ENCODE peak calls at places on chromosomes 16 and 17, in six cellular contexts. Q is lower leg skin, N is NCI-H1092, B is stromal cell of bone marrow, A is neural crest cell, D is cardiac septum. F is an unnamed sample.

GRCh38 chr16:46857261-46857962 is 26.4 kb upstream of the C16orf87 start:
- DNase-seq in N (peak), A (peak), B (peak), Q (no peak), D (no peak), F (no peak)

GRCh38 chr16:59148756-59149155 is 414.6 kb upstream of the GOT2 start:
- DNase-seq in Q (no peak), D (no peak), B (no peak), A (no peak), N (no peak), F (no peak)

GRCh38 chr17:56112086-56112485 is 41.2 kb upstream of the ANKFN1 start:
- DNase-seq in Q (no peak), D (no peak), B (peak), N (no peak), A (no peak), F (no peak)

GRCh38 chr16:22318690-22319358 is 21.6 kb downstream of the POLR3E start:
- DNase-seq in B (no peak), N (no peak), Q (no peak), A (peak), D (no peak), F (no peak)

GRCh38 chr16:62869837-62870236 is 833.6 kb upstream of the CDH8 start:
- DNase-seq in Q (no peak), B (no peak), N (no peak), D (no peak), A (no peak), F (no peak)

GRCh38 chr17:39769974-39770587 is 32.3 kb downstream of the GRB7 start:
- DNase-seq in B (no peak), N (no peak), D (no peak), A (no peak), Q (peak), F (no peak)

GRCh38 chr17:80861892-80862291 is 129.7 kb upstream of the CHMP6 start:
- DNase-seq in A (peak), N (no peak), D (no peak), B (no peak), Q (no peak), F (peak)

GRCh38 chr16:76182092-76182635 is 95.0 kb upstream of the CNTNAP4 start:
- DNase-seq in D (no peak), Q (no peak), N (no peak), B (no peak), A (no peak), F (no peak)

GRCh38 chr17:56114469-56114868 is 38.8 kb upstream of the ANKFN1 start:
- DNase-seq in Q (no peak), B (no peak), D (no peak), N (no peak), A (no peak), F (no peak)

GRCh38 chr17:28951991-28952975 is 965 bp upstream of the PHF12 start:
- DNase-seq in B (peak), N (peak), D (peak), A (peak), Q (peak), F (peak)

GRCh38 chr17:29238133-29238850 is 8.4 kb upstream of the CRYBA1 start:
- DNase-seq in Q (peak), B (peak), A (no peak), D (no peak), N (no peak), F (no peak)

GRCh38 chr16:57957396-57958392 is 13.2 kb downstream of the CNGB1 start:
- DNase-seq in A (no peak), Q (no peak), N (no peak), D (no peak), B (no peak), F (no peak)

GRCh38 chr16:58399718-58400633 is 7.7 kb downstream of the GINS3 start:
- DNase-seq in Q (no peak), B (no peak), A (no peak), N (no peak), D (no peak), F (no peak)

GRCh38 chr16:66900721-66901441 is 17.8 kb downstream of the CDH16 start:
- DNase-seq in D (no peak), B (no peak), Q (no peak), A (no peak), N (no peak), F (peak)

GRCh38 chr16:68227850-68228553 is 7.9 kb downstream of the ESRP2 start:
- DNase-seq in A (no peak), Q (no peak), D (no peak), N (peak), B (no peak), F (no peak)

GRCh38 chr17:8500609-8501008 is 64.9 kb downstream of the NDEL1 start:
- DNase-seq in D (no peak), B (no peak), A (no peak), Q (no peak), N (no peak), F (no peak)

GRCh38 chr17:65243838-65244237 is 106.7 kb downstream of the RGS9 start:
- DNase-seq in A (peak), N (peak), Q (peak), B (peak), D (no peak), F (peak)

GRCh38 chr16:88816736-88817535 is 5.2 kb upstream of the APRT start:
- DNase-seq in B (no peak), Q (no peak), D (no peak), A (no peak), N (no peak), F (no peak)

GRCh38 chr17:60766778-60767190 is 89.1 kb downstream of the BCAS3 start:
- DNase-seq in N (no peak), D (no peak), Q (no peak), A (no peak), B (no peak), F (no peak)

GRCh38 chr17:10198509-10199249 is at the start of gene GAS7:
- DNase-seq in Q (no peak), B (no peak), N (no peak), A (peak), D (peak), F (peak)

GRCh38 chr16:80058236-80058635 is 457.7 kb upstream of the MAF start:
- DNase-seq in A (no peak), B (no peak), N (no peak), D (no peak), Q (peak), F (no peak)

GRCh38 chr16:69711115-69711740 is 15.1 kb downstream of the NQO1 start:
- DNase-seq in Q (peak), A (no peak), D (no peak), B (no peak), N (no peak), F (peak)

GRCh38 chr17:11240041-11240801 is 792 bp upstream of the SHISA6 start:
- DNase-seq in A (peak), D (no peak), N (no peak), Q (no peak), B (no peak), F (no peak)

GRCh38 chr16:28897826-28898225 is 19.5 kb downstream of the ATP2A1 start:
- DNase-seq in B (no peak), N (no peak), Q (no peak), A (no peak), D (no peak), F (no peak)

GRCh38 chr16:58451263-58451662 is 48.7 kb upstream of the NDRG4 start:
- DNase-seq in D (no peak), B (no peak), N (no peak), Q (no peak), A (no peak), F (no peak)

GRCh38 chr17:32958418-32958817 is 30.5 kb downstream of the TMEM98 start:
- DNase-seq in A (no peak), N (no peak), Q (no peak), D (no peak), B (no peak), F (no peak)

GRCh38 chr16:9123871-9124270 is 32.4 kb downstream of the HAPSTR1 start:
- DNase-seq in Q (peak), B (no peak), D (peak), A (no peak), N (no peak), F (peak)

GRCh38 chr16:57358527-57359095 is at the start of gene CCL22:
- DNase-seq in Q (no peak), D (peak), B (no peak), N (no peak), A (no peak), F (no peak)

GRCh38 chr17:27379863-27380533 is 76.2 kb upstream of the KSR1 start:
- DNase-seq in A (peak), N (no peak), Q (no peak), B (no peak), D (peak), F (peak)

GRCh38 chr16:66474750-66475199 is 47.7 kb downstream of the BEAN1 start:
- DNase-seq in B (no peak), D (no peak), N (peak), Q (no peak), A (no peak), F (no peak)

GRCh38 chr17:49851387-49852291 is 3.8 kb upstream of the TAC4 start:
- DNase-seq in N (no peak), A (peak), D (peak), B (peak), Q (peak), F (peak)

GRCh38 chr17:69179227-69179952 is 37.7 kb upstream of the ABCA6 start:
- DNase-seq in A (no peak), N (no peak), B (peak), D (no peak), Q (no peak), F (no peak)

GRCh38 chr17:59388070-59388556 is 56.7 kb downstream of the YPEL2 start:
- DNase-seq in A (no peak), Q (no peak), B (no peak), D (no peak), N (no peak), F (no peak)

GRCh38 chr17:81398855-81399451 is 3.7 kb downstream of the BAHCC1 start:
- DNase-seq in Q (no peak), D (no peak), N (no peak), B (no peak), A (no peak), F (no peak)

GRCh38 chr17:1697681-1698080 is 12.5 kb downstream of the TLCD2 start:
- DNase-seq in D (no peak), A (no peak), Q (no peak), N (no peak), B (no peak), F (no peak)

GRCh38 chr17:1870592-1870991 is 40.8 kb downstream of the RPA1 start:
- DNase-seq in Q (no peak), A (no peak), D (no peak), N (no peak), B (no peak), F (no peak)

GRCh38 chr17:53527473-53527872 is 295.3 kb upstream of the KIF2B start:
- DNase-seq in D (no peak), Q (no peak), B (no peak), N (no peak), A (no peak), F (no peak)